ENCODE peak calls at places on chromosomes 11 and 22, in five cellular contexts. One of them, this sample, is unnamed.

GRCh38 chr22:22086501-22087158 is 104.0 kb upstream of the TOP3B start:
- DNase-seq in skeletal muscle cell: no peak
- DNase-seq in activated T-helper 1 cell treated with anti-CD3 and anti-CD28 coated beads, Interleukin-12 subunit alpha, Interleukin-12 subunit beta, Interleukin-2, Interleukin-4 antibody, amounts not matched to agents 30 ng/mL and 10 ng/mL and 1 ng/mL, durations not matched to agents 14 hours and 24 hours and 36 hours: no peak
- DNase-seq in stimulated activated CD8-positive, alpha-beta memory T cell treated with anti-CD3 and anti-CD28 coated beads, Interleukin-15, amount 100 ng/mL, for 4 hours: no peak
- DNase-seq in brain microvascular endothelial cell: no peak
- DNase-seq in this sample: no peak

GRCh38 chr22:42357634-42358296 is 74.4 kb downstream of the NFAM1 start:
- DNase-seq in skeletal muscle cell: no peak
- DNase-seq in stimulated activated CD8-positive, alpha-beta memory T cell treated with anti-CD3 and anti-CD28 coated beads, Interleukin-15, amount 100 ng/mL, for 4 hours: no peak
- DNase-seq in brain microvascular endothelial cell: no peak
- DNase-seq in activated T-helper 1 cell treated with anti-CD3 and anti-CD28 coated beads, Interleukin-12 subunit alpha, Interleukin-12 subunit beta, Interleukin-2, Interleukin-4 antibody, amounts not matched to agents 30 ng/mL and 10 ng/mL and 1 ng/mL, durations not matched to agents 14 hours and 24 hours and 36 hours: no peak
- DNase-seq in this sample: no peak

GRCh38 chr22:45129703-45130524 is 33.8 kb upstream of the NUP50 start:
- DNase-seq in skeletal muscle cell: no peak
- DNase-seq in brain microvascular endothelial cell: no peak
- DNase-seq in activated T-helper 1 cell treated with anti-CD3 and anti-CD28 coated beads, Interleukin-12 subunit alpha, Interleukin-12 subunit beta, Interleukin-2, Interleukin-4 antibody, amounts not matched to agents 30 ng/mL and 10 ng/mL and 1 ng/mL, durations not matched to agents 14 hours and 24 hours and 36 hours: peak
- DNase-seq in stimulated activated CD8-positive, alpha-beta memory T cell treated with anti-CD3 and anti-CD28 coated beads, Interleukin-15, amount 100 ng/mL, for 4 hours: peak
- DNase-seq in this sample: no peak

GRCh38 chr11:130815921-130816320 is 100.4 kb downstream of the SNX19 start:
- DNase-seq in brain microvascular endothelial cell: no peak
- DNase-seq in activated T-helper 1 cell treated with anti-CD3 and anti-CD28 coated beads, Interleukin-12 subunit alpha, Interleukin-12 subunit beta, Interleukin-2, Interleukin-4 antibody, amounts not matched to agents 30 ng/mL and 10 ng/mL and 1 ng/mL, durations not matched to agents 14 hours and 24 hours and 36 hours: no peak
- DNase-seq in skeletal muscle cell: no peak
- DNase-seq in stimulated activated CD8-positive, alpha-beta memory T cell treated with anti-CD3 and anti-CD28 coated beads, Interleukin-15, amount 100 ng/mL, for 4 hours: no peak
- DNase-seq in this sample: no peak

GRCh38 chr11:8767466-8768142 is 85.0 kb downstream of the RPL27A start:
- DNase-seq in stimulated activated CD8-positive, alpha-beta memory T cell treated with anti-CD3 and anti-CD28 coated beads, Interleukin-15, amount 100 ng/mL, for 4 hours: no peak
- DNase-seq in brain microvascular endothelial cell: no peak
- DNase-seq in skeletal muscle cell: no peak
- DNase-seq in activated T-helper 1 cell treated with anti-CD3 and anti-CD28 coated beads, Interleukin-12 subunit alpha, Interleukin-12 subunit beta, Interleukin-2, Interleukin-4 antibody, amounts not matched to agents 30 ng/mL and 10 ng/mL and 1 ng/mL, durations not matched to agents 14 hours and 24 hours and 36 hours: no peak
- DNase-seq in this sample: no peak

GRCh38 chr11:118544010-118544646 is 13.1 kb downstream of the TMEM25 start:
- DNase-seq in skeletal muscle cell: no peak
- DNase-seq in activated T-helper 1 cell treated with anti-CD3 and anti-CD28 coated beads, Interleukin-12 subunit alpha, Interleukin-12 subunit beta, Interleukin-2, Interleukin-4 antibody, amounts not matched to agents 30 ng/mL and 10 ng/mL and 1 ng/mL, durations not matched to agents 14 hours and 24 hours and 36 hours: no peak
- DNase-seq in brain microvascular endothelial cell: no peak
- DNase-seq in stimulated activated CD8-positive, alpha-beta memory T cell treated with anti-CD3 and anti-CD28 coated beads, Interleukin-15, amount 100 ng/mL, for 4 hours: no peak
- DNase-seq in this sample: no peak

GRCh38 chr11:113906038-113906437 is 1.4 kb downstream of the HTR3B start:
- DNase-seq in brain microvascular endothelial cell: no peak
- DNase-seq in activated T-helper 1 cell treated with anti-CD3 and anti-CD28 coated beads, Interleukin-12 subunit alpha, Interleukin-12 subunit beta, Interleukin-2, Interleukin-4 antibody, amounts not matched to agents 30 ng/mL and 10 ng/mL and 1 ng/mL, durations not matched to agents 14 hours and 24 hours and 36 hours: no peak
- DNase-seq in skeletal muscle cell: no peak
- DNase-seq in stimulated activated CD8-positive, alpha-beta memory T cell treated with anti-CD3 and anti-CD28 coated beads, Interleukin-15, amount 100 ng/mL, for 4 hours: no peak
- DNase-seq in this sample: no peak

GRCh38 chr11:121741316-121741715 is 288.5 kb upstream of the SORL1-AS1 start:
- DNase-seq in brain microvascular endothelial cell: no peak
- DNase-seq in skeletal muscle cell: no peak
- DNase-seq in activated T-helper 1 cell treated with anti-CD3 and anti-CD28 coated beads, Interleukin-12 subunit alpha, Interleukin-12 subunit beta, Interleukin-2, Interleukin-4 antibody, amounts not matched to agents 30 ng/mL and 10 ng/mL and 1 ng/mL, durations not matched to agents 14 hours and 24 hours and 36 hours: no peak
- DNase-seq in stimulated activated CD8-positive, alpha-beta memory T cell treated with anti-CD3 and anti-CD28 coated beads, Interleukin-15, amount 100 ng/mL, for 4 hours: no peak
- DNase-seq in this sample: no peak

GRCh38 chr11:128497057-128497957 is 90.1 kb downstream of the ETS1 start:
- DNase-seq in skeletal muscle cell: peak
- DNase-seq in stimulated activated CD8-positive, alpha-beta memory T cell treated with anti-CD3 and anti-CD28 coated beads, Interleukin-15, amount 100 ng/mL, for 4 hours: no peak
- DNase-seq in brain microvascular endothelial cell: peak
- DNase-seq in activated T-helper 1 cell treated with anti-CD3 and anti-CD28 coated beads, Interleukin-12 subunit alpha, Interleukin-12 subunit beta, Interleukin-2, Interleukin-4 antibody, amounts not matched to agents 30 ng/mL and 10 ng/mL and 1 ng/mL, durations not matched to agents 14 hours and 24 hours and 36 hours: no peak
- DNase-seq in this sample: no peak

GRCh38 chr11:113904379-113905101 is at the start of gene HTR3B:
- DNase-seq in activated T-helper 1 cell treated with anti-CD3 and anti-CD28 coated beads, Interleukin-12 subunit alpha, Interleukin-12 subunit beta, Interleukin-2, Interleukin-4 antibody, amounts not matched to agents 30 ng/mL and 10 ng/mL and 1 ng/mL, durations not matched to agents 14 hours and 24 hours and 36 hours: no peak
- DNase-seq in stimulated activated CD8-positive, alpha-beta memory T cell treated with anti-CD3 and anti-CD28 coated beads, Interleukin-15, amount 100 ng/mL, for 4 hours: no peak
- DNase-seq in brain microvascular endothelial cell: no peak
- DNase-seq in skeletal muscle cell: no peak
- DNase-seq in this sample: no peak

GRCh38 chr11:114989536-114989935 is 311.2 kb downstream of the NXPE2 start:
- DNase-seq in activated T-helper 1 cell treated with anti-CD3 and anti-CD28 coated beads, Interleukin-12 subunit alpha, Interleukin-12 subunit beta, Interleukin-2, Interleukin-4 antibody, amounts not matched to agents 30 ng/mL and 10 ng/mL and 1 ng/mL, durations not matched to agents 14 hours and 24 hours and 36 hours: no peak
- DNase-seq in brain microvascular endothelial cell: no peak
- DNase-seq in skeletal muscle cell: no peak
- DNase-seq in stimulated activated CD8-positive, alpha-beta memory T cell treated with anti-CD3 and anti-CD28 coated beads, Interleukin-15, amount 100 ng/mL, for 4 hours: no peak
- DNase-seq in this sample: no peak

GRCh38 chr11:118054712-118055640 is 21.9 kb upstream of the TMPRSS4 start:
- DNase-seq in brain microvascular endothelial cell: no peak
- DNase-seq in stimulated activated CD8-positive, alpha-beta memory T cell treated with anti-CD3 and anti-CD28 coated beads, Interleukin-15, amount 100 ng/mL, for 4 hours: no peak
- DNase-seq in skeletal muscle cell: no peak
- DNase-seq in activated T-helper 1 cell treated with anti-CD3 and anti-CD28 coated beads, Interleukin-12 subunit alpha, Interleukin-12 subunit beta, Interleukin-2, Interleukin-4 antibody, amounts not matched to agents 30 ng/mL and 10 ng/mL and 1 ng/mL, durations not matched to agents 14 hours and 24 hours and 36 hours: no peak
- DNase-seq in this sample: no peak

GRCh38 chr11:34165786-34166557 is 60.5 kb downstream of the NAT10 start:
- DNase-seq in brain microvascular endothelial cell: no peak
- DNase-seq in stimulated activated CD8-positive, alpha-beta memory T cell treated with anti-CD3 and anti-CD28 coated beads, Interleukin-15, amount 100 ng/mL, for 4 hours: no peak
- DNase-seq in skeletal muscle cell: no peak
- DNase-seq in activated T-helper 1 cell treated with anti-CD3 and anti-CD28 coated beads, Interleukin-12 subunit alpha, Interleukin-12 subunit beta, Interleukin-2, Interleukin-4 antibody, amounts not matched to agents 30 ng/mL and 10 ng/mL and 1 ng/mL, durations not matched to agents 14 hours and 24 hours and 36 hours: no peak
- DNase-seq in this sample: no peak

GRCh38 chr22:39303358-39303757 is 16.1 kb downstream of the RPL3 start:
- DNase-seq in stimulated activated CD8-positive, alpha-beta memory T cell treated with anti-CD3 and anti-CD28 coated beads, Interleukin-15, amount 100 ng/mL, for 4 hours: no peak
- DNase-seq in skeletal muscle cell: no peak
- DNase-seq in activated T-helper 1 cell treated with anti-CD3 and anti-CD28 coated beads, Interleukin-12 subunit alpha, Interleukin-12 subunit beta, Interleukin-2, Interleukin-4 antibody, amounts not matched to agents 30 ng/mL and 10 ng/mL and 1 ng/mL, durations not matched to agents 14 hours and 24 hours and 36 hours: no peak
- DNase-seq in brain microvascular endothelial cell: no peak
- DNase-seq in this sample: no peak

GRCh38 chr11:76030286-76030685 is 176.0 kb downstream of the WNT11 start:
- DNase-seq in stimulated activated CD8-positive, alpha-beta memory T cell treated with anti-CD3 and anti-CD28 coated beads, Interleukin-15, amount 100 ng/mL, for 4 hours: no peak
- DNase-seq in activated T-helper 1 cell treated with anti-CD3 and anti-CD28 coated beads, Interleukin-12 subunit alpha, Interleukin-12 subunit beta, Interleukin-2, Interleukin-4 antibody, amounts not matched to agents 30 ng/mL and 10 ng/mL and 1 ng/mL, durations not matched to agents 14 hours and 24 hours and 36 hours: no peak
- DNase-seq in brain microvascular endothelial cell: peak
- DNase-seq in skeletal muscle cell: peak
- DNase-seq in this sample: no peak

GRCh38 chr22:49724030-49724892 is 103.4 kb downstream of the BRD1 start:
- DNase-seq in brain microvascular endothelial cell: no peak
- DNase-seq in activated T-helper 1 cell treated with anti-CD3 and anti-CD28 coated beads, Interleukin-12 subunit alpha, Interleukin-12 subunit beta, Interleukin-2, Interleukin-4 antibody, amounts not matched to agents 30 ng/mL and 10 ng/mL and 1 ng/mL, durations not matched to agents 14 hours and 24 hours and 36 hours: peak
- DNase-seq in skeletal muscle cell: no peak
- DNase-seq in stimulated activated CD8-positive, alpha-beta memory T cell treated with anti-CD3 and anti-CD28 coated beads, Interleukin-15, amount 100 ng/mL, for 4 hours: no peak
- DNase-seq in this sample: no peak

GRCh38 chr11:14075118-14075601 is 112.6 kb downstream of the SPON1 start:
- DNase-seq in stimulated activated CD8-positive, alpha-beta memory T cell treated with anti-CD3 and anti-CD28 coated beads, Interleukin-15, amount 100 ng/mL, for 4 hours: peak
- DNase-seq in activated T-helper 1 cell treated with anti-CD3 and anti-CD28 coated beads, Interleukin-12 subunit alpha, Interleukin-12 subunit beta, Interleukin-2, Interleukin-4 antibody, amounts not matched to agents 30 ng/mL and 10 ng/mL and 1 ng/mL, durations not matched to agents 14 hours and 24 hours and 36 hours: peak
- DNase-seq in brain microvascular endothelial cell: no peak
- DNase-seq in skeletal muscle cell: no peak
- DNase-seq in this sample: no peak

GRCh38 chr22:17230239-17230638 is 11.0 kb upstream of the ADA2 start:
- DNase-seq in brain microvascular endothelial cell: no peak
- DNase-seq in skeletal muscle cell: no peak
- DNase-seq in activated T-helper 1 cell treated with anti-CD3 and anti-CD28 coated beads, Interleukin-12 subunit alpha, Interleukin-12 subunit beta, Interleukin-2, Interleukin-4 antibody, amounts not matched to agents 30 ng/mL and 10 ng/mL and 1 ng/mL, durations not matched to agents 14 hours and 24 hours and 36 hours: no peak
- DNase-seq in stimulated activated CD8-positive, alpha-beta memory T cell treated with anti-CD3 and anti-CD28 coated beads, Interleukin-15, amount 100 ng/mL, for 4 hours: no peak
- DNase-seq in this sample: no peak

GRCh38 chr11:118521892-118522311 is 5.4 kb upstream of the TTC36 start:
- DNase-seq in skeletal muscle cell: no peak
- DNase-seq in activated T-helper 1 cell treated with anti-CD3 and anti-CD28 coated beads, Interleukin-12 subunit alpha, Interleukin-12 subunit beta, Interleukin-2, Interleukin-4 antibody, amounts not matched to agents 30 ng/mL and 10 ng/mL and 1 ng/mL, durations not matched to agents 14 hours and 24 hours and 36 hours: no peak
- DNase-seq in stimulated activated CD8-positive, alpha-beta memory T cell treated with anti-CD3 and anti-CD28 coated beads, Interleukin-15, amount 100 ng/mL, for 4 hours: no peak
- DNase-seq in brain microvascular endothelial cell: no peak
- DNase-seq in this sample: no peak